ENCODE peak calls at places on chromosomes 3 and 15, in four cellular contexts. L is iris pigment epithelial cell, U is fibroblast of lung, Y is PC-3. H is an unnamed sample.

GRCh38 chr3:124843496-124843895 is 43.7 kb downstream of the ITGB5 start:
- DNase-seq in Y (no peak), U (no peak), L (no peak), H (peak; percentile 28)

GRCh38 chr15:52076889-52077781 is 35.4 kb downstream of the BCL2L10 start:
- DNase-seq in L (peak; percentile 93), Y (peak; percentile 77), U (peak; percentile 75), H (no peak)

GRCh38 chr3:190558316-190558715 is 44.4 kb downstream of the IL1RAP start:
- DNase-seq in U (no peak), L (no peak), Y (no peak), H (no peak)

GRCh38 chr15:85339976-85340665 is 40.3 kb upstream of the AKAP13 start:
- DNase-seq in L (no peak), Y (no peak), U (peak; percentile 51), H (no peak)

GRCh38 chr3:128366652-128367051 is 100.0 kb downstream of the DNAJB8 start:
- DNase-seq in U (peak; percentile 17), Y (no peak), L (no peak), H (no peak)

GRCh38 chr3:45915518-45916231 is 27.6 kb upstream of the CXCR6 start:
- DNase-seq in L (peak; percentile 98), U (peak; percentile 90), Y (peak; percentile 82), H (no peak)

GRCh38 chr15:77031376-77032050 is 36.6 kb downstream of the PSTPIP1 start:
- DNase-seq in L (no peak), U (no peak), Y (no peak), H (peak; percentile 84)

GRCh38 chr3:24588568-24588967 is 93.9 kb upstream of the THRB start:
- DNase-seq in Y (no peak), U (no peak), L (no peak), H (no peak)

GRCh38 chr15:83940136-83940535 is 286.2 kb downstream of the ADAMTSL3 start:
- DNase-seq in Y (no peak), U (no peak), L (no peak), H (peak; percentile 83)

GRCh38 chr3:83093222-83093572 is 1331.8 kb upstream of the GBE1 start:
- DNase-seq in U (no peak), L (no peak), Y (no peak), H (no peak)

GRCh38 chr3:126658584-126658983 is 3.7 kb upstream of the TXNRD3 start:
- DNase-seq in Y (no peak), U (no peak), L (no peak), H (no peak)

GRCh38 chr3:168693870-168694269 is 598.1 kb upstream of the GOLIM4 start:
- DNase-seq in L (no peak), U (no peak), Y (no peak), H (no peak)

GRCh38 chr3:45677045-45677436 is 12.2 kb upstream of the SACM1L start:
- DNase-seq in Y (peak; percentile 85), U (peak; percentile 27), L (peak; percentile 81), H (no peak)

GRCh38 chr3:61577760-61578159 is 16.4 kb downstream of the PTPRG start:
- DNase-seq in L (no peak), Y (no peak), U (no peak), H (no peak)

GRCh38 chr3:126811530-126811929 is 107.5 kb downstream of the CHCHD6 start:
- DNase-seq in L (peak; percentile 34), U (peak; percentile 49), Y (peak; percentile 38), H (no peak)

GRCh38 chr15:64050281-64051092 is 4.2 kb upstream of the DAPK2 start:
- DNase-seq in Y (no peak), U (no peak), L (no peak), H (peak; percentile 20)

GRCh38 chr3:146262711-146263110 is 11.8 kb upstream of the PLSCR4 start:
- DNase-seq in L (no peak), Y (no peak), U (no peak), H (no peak)

GRCh38 chr3:136277634-136278033 is 27.5 kb downstream of the PCCB start:
- DNase-seq in U (no peak), Y (no peak), L (no peak), H (no peak)

GRCh38 chr3:48110463-48110862 is 77.8 kb downstream of the CDC25A start:
- DNase-seq in L (no peak), Y (no peak), U (no peak), H (no peak)

GRCh38 chr3:136114421-136114820 is 81.7 kb downstream of the MSL2 start:
- DNase-seq in U (peak; percentile 78), L (peak; percentile 78), Y (no peak), H (no peak)

GRCh38 chr15:29143909-29144308 is 125.7 kb downstream of the NSMCE3 start:
- DNase-seq in Y (peak; percentile 51), U (peak; percentile 92), L (peak; percentile 51), H (no peak)